ENCODE peak calls at places on chromosomes 6 and 20, in seven cellular contexts. K, H, S, W, T, D and O are unnamed samples.

GRCh38 chr6:34036357-34037069 is 109.4 kb downstream of the GRM4 start:
- DNase-seq in K (no peak), H (no peak), S (no peak), W (no peak), T (no peak), D (no peak), O (no peak)

GRCh38 chr6:33745558-33745957 is 1.1 kb downstream of the IP6K3 start:
- DNase-seq in K (no peak), H (no peak), S (no peak), W (no peak), T (no peak), D (no peak), O (peak)

GRCh38 chr6:3624268-3625136 is 127.0 kb downstream of the PXDC1 start:
- DNase-seq in K (no peak), H (no peak), S (no peak), W (no peak), T (no peak), D (no peak), O (no peak)

GRCh38 chr6:168091381-168092264 is 12.6 kb upstream of the FRMD1 start:
- DNase-seq in K (no peak), H (no peak), S (no peak), W (no peak), T (no peak), D (no peak), O (no peak)

GRCh38 chr20:9761476-9761875 is 77.4 kb downstream of the PAK5 start:
- DNase-seq in K (no peak), H (no peak), S (no peak), W (no peak), T (no peak), D (no peak), O (no peak)

GRCh38 chr6:86459978-86460377 is 477.4 kb upstream of the HTR1E start:
- DNase-seq in K (no peak), H (no peak), S (no peak), W (no peak), T (no peak), D (no peak), O (no peak)

GRCh38 chr6:47241742-47242482 is 67.8 kb downstream of the TNFRSF21 start:
- DNase-seq in K (no peak), H (no peak), S (no peak), W (no peak), T (no peak), D (peak), O (peak)

GRCh38 chr6:32226434-32226833 is 2.6 kb upstream of the NOTCH4 start:
- DNase-seq in K (no peak), H (no peak), S (no peak), W (no peak), T (no peak), D (no peak), O (no peak)

GRCh38 chr20:6940052-6940451 is 172.6 kb downstream of the BMP2 start:
- DNase-seq in K (no peak), H (no peak), S (no peak), W (no peak), T (no peak), D (peak), O (no peak)

GRCh38 chr6:19465760-19466159 is 371.4 kb upstream of the ID4 start:
- DNase-seq in K (no peak), H (no peak), S (no peak), W (no peak), T (no peak), D (peak), O (peak)

GRCh38 chr6:139156571-139156970 is 21.7 kb downstream of the HECA start:
- DNase-seq in K (no peak), H (no peak), S (no peak), W (no peak), T (no peak), D (peak), O (no peak)

GRCh38 chr6:55632953-55633352 is 54.0 kb upstream of the HMGCLL1 start:
- DNase-seq in K (no peak), H (no peak), S (no peak), W (no peak), T (no peak), D (no peak), O (no peak)

GRCh38 chr20:15857131-15857784 is 716.0 kb downstream of the KIF16B start:
- DNase-seq in K (no peak), H (no peak), S (peak), W (no peak), T (no peak), D (no peak), O (no peak)

GRCh38 chr20:25198663-25199363 is 3.3 kb downstream of the ENTPD6 start:
- DNase-seq in K (no peak), H (no peak), S (no peak), W (no peak), T (no peak), D (peak), O (no peak)

GRCh38 chr6:6803180-6803978 is 214.9 kb downstream of the LY86 start:
- DNase-seq in K (no peak), H (no peak), S (peak), W (no peak), T (no peak), D (no peak), O (no peak)

GRCh38 chr6:134229520-134229919 is 88.4 kb downstream of the SGK1 start:
- DNase-seq in K (no peak), H (no peak), S (no peak), W (no peak), T (no peak), D (no peak), O (no peak)

GRCh38 chr6:9252784-9253183 is 817.4 kb upstream of the SLC35B3 start:
- DNase-seq in K (no peak), H (no peak), S (no peak), W (no peak), T (no peak), D (no peak), O (no peak)

GRCh38 chr6:74871757-74872156 is 334.1 kb downstream of the COL12A1 start:
- DNase-seq in K (no peak), H (no peak), S (no peak), W (no peak), T (no peak), D (peak), O (no peak)

GRCh38 chr6:33839399-33840063 is 35.7 kb upstream of the MLN start:
- DNase-seq in K (no peak), H (no peak), S (no peak), W (no peak), T (no peak), D (no peak), O (peak)

GRCh38 chr6:108168026-108168463 is 2.2 kb downstream of the NR2E1 start:
- DNase-seq in K (no peak), H (no peak), S (no peak), W (no peak), T (no peak), D (no peak), O (no peak)

GRCh38 chr20:13396036-13396435 is 175.0 kb downstream of the ISM1 start:
- DNase-seq in K (no peak), H (no peak), S (no peak), W (peak), T (no peak), D (no peak), O (peak)

GRCh38 chr6:168333471-168333870 is 13.9 kb upstream of the DACT2 start:
- DNase-seq in K (no peak), H (no peak), S (no peak), W (no peak), T (no peak), D (no peak), O (no peak)

GRCh38 chr20:22561965-22562581 is 22.3 kb downstream of the FOXA2 start:
- DNase-seq in K (no peak), H (no peak), S (no peak), W (no peak), T (no peak), D (no peak), O (no peak)

GRCh38 chr6:85516168-85516567 is 66.3 kb downstream of the NT5E start:
- DNase-seq in K (no peak), H (no peak), S (no peak), W (no peak), T (no peak), D (peak), O (peak)

GRCh38 chr6:4805553-4806307 is 29.5 kb downstream of the CDYL start:
- DNase-seq in K (peak), H (peak), S (no peak), W (no peak), T (peak), D (peak), O (peak)

GRCh38 chr20:13995841-13996240 is 525 bp downstream of the MACROD2 start:
- DNase-seq in K (no peak), H (peak), S (peak), W (no peak), T (no peak), D (no peak), O (no peak)

GRCh38 chr6:133983099-133983939 is 30.3 kb downstream of the TBPL1 start:
- DNase-seq in K (no peak), H (no peak), S (no peak), W (peak), T (peak), D (peak), O (peak)

GRCh38 chr6:20692023-20692422 is 157.8 kb downstream of the CDKAL1 start:
- DNase-seq in K (no peak), H (no peak), S (no peak), W (no peak), T (no peak), D (no peak), O (peak)

GRCh38 chr6:111154981-111155380 is 67.7 kb downstream of the SLC16A10 start:
- DNase-seq in K (no peak), H (no peak), S (no peak), W (no peak), T (no peak), D (no peak), O (no peak)

GRCh38 chr6:118523216-118523615 is 24.9 kb upstream of the PLN start:
- DNase-seq in K (no peak), H (no peak), S (peak), W (no peak), T (no peak), D (no peak), O (no peak)

GRCh38 chr20:46582648-46583047 is 32.2 kb upstream of the OCSTAMP start:
- DNase-seq in K (no peak), H (no peak), S (no peak), W (no peak), T (no peak), D (no peak), O (no peak)
- TF ChIP-seq CTCF in K (no peak), H (no peak), S (no peak), W (no peak), T (no peak), D (no peak), O (no peak)

GRCh38 chr20:17651761-17652388 is 30.2 kb downstream of the RRBP1 start:
- DNase-seq in K (no peak), H (no peak), S (no peak), W (no peak), T (no peak), D (no peak), O (peak)
- TF ChIP-seq CTCF in K (no peak), H (no peak), S (peak), W (no peak), T (no peak), D (no peak), O (no peak)

GRCh38 chr6:27495386-27496135 is 22.7 kb upstream of the ZNF184 start:
- DNase-seq in K (no peak), H (peak), S (peak), W (peak), T (no peak), D (peak), O (peak)
- TF ChIP-seq CTCF in K (no peak), H (no peak), S (no peak), W (peak), T (no peak), D (peak), O (peak)

GRCh38 chr6:68776382-68776781 is 141.3 kb downstream of the ADGRB3 start:
- DNase-seq in K (no peak), H (no peak), S (no peak), W (no peak), T (no peak), D (no peak), O (no peak)
- TF ChIP-seq CTCF in K (no peak), H (no peak), S (no peak), W (no peak), T (no peak), D (no peak), O (no peak)

GRCh38 chr20:4613718-4614620 is 107.7 kb upstream of the PRND start:
- DNase-seq in K (peak), H (peak), S (peak), W (no peak), T (peak), D (peak), O (peak)
- TF ChIP-seq CTCF in K (peak), H (peak), S (peak), W (peak), T (peak), D (peak), O (peak)

GRCh38 chr6:35419431-35419830 is 32.7 kb upstream of the FANCE start:
- DNase-seq in K (no peak), H (no peak), S (no peak), W (peak), T (no peak), D (peak), O (peak)
- TF ChIP-seq CTCF in K (no peak), H (no peak), S (peak), W (peak), T (peak), D (peak), O (peak)

GRCh38 chr20:36546111-36546736 is 4.9 kb downstream of the MYL9 start:
- DNase-seq in K (no peak), H (no peak), S (no peak), W (no peak), T (no peak), D (no peak), O (no peak)
- TF ChIP-seq CTCF in K (no peak), H (no peak), S (no peak), W (no peak), T (no peak), D (no peak), O (no peak)

GRCh38 chr6:88895911-88896310 is 67.5 kb downstream of the RNGTT start:
- DNase-seq in K (no peak), H (no peak), S (no peak), W (no peak), T (no peak), D (no peak), O (no peak)

GRCh38 chr6:88899569-88900316 is 63.7 kb downstream of the RNGTT start:
- DNase-seq in K (no peak), H (no peak), S (no peak), W (no peak), T (no peak), D (no peak), O (no peak)
- TF ChIP-seq CTCF in K (no peak), H (no peak), S (peak), W (no peak), T (no peak), D (no peak), O (peak)

DNA sequence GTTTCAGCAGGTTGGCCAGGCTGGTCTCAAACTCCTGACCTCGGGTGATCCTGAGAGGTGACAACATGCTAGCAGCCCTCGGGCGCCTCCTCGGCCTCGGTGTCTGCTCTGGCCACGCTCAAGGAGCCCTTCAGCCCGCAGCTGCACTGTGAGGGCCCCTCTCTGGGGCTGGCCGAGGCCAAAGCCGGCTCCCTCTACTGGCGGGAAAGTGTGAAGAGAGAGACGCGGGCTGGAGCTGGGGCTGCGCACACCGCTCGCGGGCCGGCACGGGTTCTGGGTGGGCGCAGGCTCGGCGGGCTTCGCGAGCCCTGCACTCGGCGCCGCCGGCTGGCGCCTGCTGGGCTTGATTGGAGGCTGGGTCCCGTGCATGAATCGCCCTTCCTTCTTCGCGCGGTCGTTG is 80.8 kb upstream of the RBM24 start:
- DNase-seq in K (no peak), H (no peak), S (no peak), W (no peak), T (no peak), D (no peak), O (no peak)
- TF ChIP-seq CTCF in K (no peak), H (no peak), S (no peak), W (no peak), T (no peak), D (no peak), O (peak)

GRCh38 chr20:59032713-59033059 is 551 bp upstream of the ATP5F1E start:
- DNase-seq in K (no peak), H (no peak), S (no peak), W (no peak), T (no peak), D (no peak), O (no peak)
- TF ChIP-seq CTCF in K (peak), H (peak), S (peak), W (peak), T (no peak), D (peak), O (peak)